ENCODE peak calls at places on chromosomes 13 and 19, in eight cellular contexts. N is left colon; Z is CD8-positive, alpha-beta T cell; A is neural progenitor cell; G is NCI-H1105; X is substantia nigra; D is naive thymus-derived CD4-positive, alpha-beta T cell; J is activated effector memory CD4-positive, alpha-beta T cell treated with anti-CD3 and anti-CD28 coated beads, Interleukin-2, amount 50 U/mL, for 16 hours. Q is an unnamed sample.

GRCh38 chr19:33052352-33052972 is 12.2 kb downstream of the RHPN2 start:
- DNase-seq in N (no peak), Z (no peak), A (no peak), G (no peak), X (no peak), D (no peak), J (no peak), Q (peak; percentile 61)

GRCh38 chr19:58003153-58003828 is 671 bp upstream of the ZNF606 start:
- DNase-seq in N (no peak), Z (no peak), A (no peak), G (no peak), X (no peak), D (no peak), J (no peak), Q (no peak)

GRCh38 chr19:45632468-45633196 is 6.6 kb downstream of the EML2 start:
- DNase-seq in N (peak; percentile 58), Z (no peak), A (peak; percentile 93), G (peak; percentile 87), X (no peak), D (no peak), J (peak; percentile 82), Q (peak; percentile 57)

GRCh38 chr19:38251564-38252051 is 4.6 kb downstream of the PPP1R14A start:
- DNase-seq in N (no peak), Z (no peak), A (no peak), G (no peak), X (no peak), D (no peak), J (no peak), Q (no peak)

GRCh38 chr13:42708391-42708790 is 73.0 kb upstream of the FAM216B start:
- DNase-seq in N (no peak), Z (no peak), A (no peak), G (no peak), X (no peak), D (no peak), J (no peak), Q (no peak)

GRCh38 chr19:51751655-51752054 is at the start of gene FPR1:
- DNase-seq in N (no peak), Z (no peak), A (no peak), G (no peak), X (no peak), D (no peak), J (no peak), Q (no peak)

GRCh38 chr13:28048768-28049167 is 51.6 kb downstream of the FLT3 start:
- DNase-seq in N (no peak), Z (no peak), A (no peak), G (no peak), X (no peak), D (no peak), J (no peak), Q (no peak)

GRCh38 chr19:44050740-44051653 is 839 bp upstream of the ZNF223 start:
- DNase-seq in N (peak; percentile 72), Z (no peak), A (no peak), G (peak; percentile 62), X (no peak), D (no peak), J (peak; percentile 71), Q (peak; percentile 82)

GRCh38 chr13:74550039-74550438 is 415.8 kb upstream of the KLF12 start:
- DNase-seq in N (no peak), Z (no peak), A (no peak), G (no peak), X (no peak), D (peak; percentile 16), J (no peak), Q (no peak)

GRCh38 chr13:52070929-52071523 is 46.5 kb downstream of the UTP14C start:
- DNase-seq in N (no peak), Z (no peak), A (no peak), G (no peak), X (no peak), D (no peak), J (no peak), Q (no peak)

GRCh38 chr13:94550030-94550738 is 45.8 kb downstream of the TGDS start:
- DNase-seq in N (no peak), Z (no peak), A (no peak), G (no peak), X (peak; percentile 41), D (no peak), J (no peak), Q (no peak)

GRCh38 chr13:102693250-102693649 is 1.6 kb downstream of the METTL21C start:
- DNase-seq in N (no peak), Z (no peak), A (no peak), G (no peak), X (no peak), D (no peak), J (no peak), Q (no peak)

GRCh38 chr13:45482571-45483173 is 17.9 kb downstream of the COG3 start:
- DNase-seq in N (no peak), Z (no peak), A (no peak), G (no peak), X (no peak), D (no peak), J (no peak), Q (no peak)

GRCh38 chr13:46866150-46866549 is 30.7 kb downstream of the HTR2A start:
- DNase-seq in N (peak; percentile 32), Z (no peak), A (peak; percentile 4), G (no peak), X (no peak), D (no peak), J (no peak), Q (no peak)

GRCh38 chr13:50129923-50130685 is 114.9 kb downstream of the KCNRG start:
- DNase-seq in N (no peak), Z (no peak), A (peak; percentile 76), G (no peak), X (no peak), D (no peak), J (peak; percentile 78), Q (no peak)

GRCh38 chr13:102569488-102569887 is 27.3 kb upstream of the TPP2 start:
- DNase-seq in N (no peak), Z (no peak), A (no peak), G (no peak), X (no peak), D (no peak), J (no peak), Q (no peak)

GRCh38 chr19:5149508-5149907 is 180.6 kb downstream of the KDM4B start:
- DNase-seq in N (no peak), Z (no peak), A (no peak), G (no peak), X (no peak), D (no peak), J (peak; percentile 55), Q (no peak)

GRCh38 chr13:21557995-21558394 is 46.0 kb downstream of the MICU2 start:
- DNase-seq in N (no peak), Z (no peak), A (peak; percentile 59), G (no peak), X (no peak), D (no peak), J (no peak), Q (no peak)

GRCh38 chr19:32233885-32234284 is 111.5 kb upstream of the ZNF507 start:
- DNase-seq in N (no peak), Z (no peak), A (no peak), G (no peak), X (peak; percentile 14), D (no peak), J (peak; percentile 42), Q (no peak)

GRCh38 chr13:30346159-30346788 is 38.9 kb upstream of the KATNAL1 start:
- DNase-seq in N (peak; percentile 43), Z (peak; percentile 56), A (no peak), G (no peak), X (no peak), D (peak; percentile 66), J (peak; percentile 81), Q (no peak)

GRCh38 chr13:110231348-110232047 is 75.5 kb downstream of the COL4A1 start:
- DNase-seq in N (no peak), Z (no peak), A (no peak), G (no peak), X (no peak), D (no peak), J (no peak), Q (no peak)

GRCh38 chr19:14517446-14517839 is 754 bp downstream of the DNAJB1 start:
- DNase-seq in N (no peak), Z (no peak), A (no peak), G (no peak), X (no peak), D (no peak), J (no peak), Q (no peak)

GRCh38 chr19:13615890-13616289 is 109.6 kb upstream of the CACNA1A start:
- DNase-seq in N (no peak), Z (no peak), A (no peak), G (no peak), X (no peak), D (no peak), J (no peak), Q (no peak)

GRCh38 chr13:21849323-21849722 is 178.4 kb downstream of the FGF9 start:
- DNase-seq in N (no peak), Z (no peak), A (peak; percentile 45), G (peak; percentile 11), X (no peak), D (peak; percentile 2), J (no peak), Q (no peak)

GRCh38 chr13:27868639-27869435 is 51.0 kb upstream of the PDX1 start:
- DNase-seq in N (no peak), Z (no peak), A (peak; percentile 34), G (no peak), X (no peak), D (no peak), J (no peak), Q (no peak)

GRCh38 chr13:92232880-92233279 is 834.5 kb downstream of the GPC5 start:
- DNase-seq in N (no peak), Z (no peak), A (no peak), G (no peak), X (no peak), D (no peak), J (no peak), Q (no peak)

GRCh38 chr13:60583911-60584753 is 187.1 kb downstream of the TDRD3 start:
- DNase-seq in N (no peak), Z (no peak), A (peak; percentile 25), G (no peak), X (no peak), D (no peak), J (no peak), Q (no peak)

Q was measured in NCI-H2029.